ENCODE peak calls at places on chromosomes 6 and 20, in six cellular contexts. V, E, Z, I, A and J are unnamed samples. For H3K4me1, the result is how much of the 10 kb centered on the place peaks cover.

GRCh38 chr6:147040041-147040440 is 164.2 kb upstream of the STXBP5 start:
- DNase-seq in E (peak), V (no peak), I (no peak), Z (no peak), A (no peak), J (no peak)

GRCh38 chr6:136593748-136594490 is 43.7 kb upstream of the MAP7 start:
- DNase-seq in A (peak), I (no peak), Z (no peak), E (peak), V (no peak), J (no peak)

GRCh38 chr20:49697071-49697470 is 16.6 kb downstream of the B4GALT5 start:
- DNase-seq in I (no peak), V (no peak), Z (peak), E (no peak), A (no peak), J (no peak)

GRCh38 chr6:21176197-21176596 is 417.4 kb upstream of the SOX4 start:
- DNase-seq in A (no peak), E (no peak), Z (no peak), I (no peak), V (no peak), J (no peak)

GRCh38 chr6:75396005-75396800 is 97.4 kb downstream of the FILIP1 start:
- DNase-seq in A (no peak), E (no peak), V (no peak), I (no peak), Z (no peak), J (no peak)

GRCh38 chr6:14029605-14030004 is 88.0 kb upstream of the CD83 start:
- DNase-seq in E (no peak), A (no peak), V (no peak), Z (no peak), I (no peak), J (no peak)

GRCh38 chr6:90610671-90611542 is 24.0 kb upstream of the MAP3K7 start:
- DNase-seq in V (peak), E (peak), Z (peak), I (peak), A (peak), J (no peak)

GRCh38 chr6:124772733-124773319 is 189.4 kb upstream of the RNF217 start:
- DNase-seq in A (no peak), E (no peak), Z (no peak), V (no peak), I (no peak), J (no peak)

GRCh38 chr6:107030151-107030550 is 2.2 kb downstream of the MTRES1 start:
- DNase-seq in A (no peak), V (no peak), Z (no peak), E (peak), I (no peak), J (no peak)

GRCh38 chr6:117547688-117548621 is 54.4 kb downstream of the GOPC start:
- DNase-seq in E (peak), Z (peak), V (peak), A (no peak), I (peak), J (peak)

GRCh38 chr6:10962673-10963072 is 75.8 kb downstream of the SYCP2L start:
- DNase-seq in A (no peak), V (no peak), E (peak), Z (no peak), I (no peak), J (no peak)

GRCh38 chr20:32470025-32470861 is 112.1 kb downstream of the ASXL1 start:
- DNase-seq in E (peak), I (peak), Z (peak), A (peak), V (peak), J (no peak)

GRCh38 chr20:10376271-10377075 is 57.5 kb downstream of the MKKS start:
- DNase-seq in Z (no peak), I (no peak), A (no peak), V (no peak), E (peak), J (no peak)

GRCh38 chr20:58709013-58709702 is 16.6 kb downstream of the NPEPL1 start:
- DNase-seq in E (no peak), V (peak), I (no peak), Z (no peak), A (no peak), J (no peak)

GRCh38 chr6:18262812-18263560 is 1.3 kb downstream of the DEK start:
- DNase-seq in Z (no peak), A (peak), I (no peak), E (peak), V (no peak), J (no peak)

GRCh38 chr6:31898200-31899011 is 908 bp upstream of the EHMT2 start:
- DNase-seq in A (peak), Z (no peak), V (no peak), E (peak), I (peak), J (peak)

GRCh38 chr20:41174782-41175181 is 37.4 kb downstream of the PLCG1 start:
- DNase-seq in E (peak), V (peak), Z (no peak), A (no peak), I (peak), J (no peak)

GRCh38 chr6:28474441-28475219 is 31.3 kb upstream of the ZSCAN23 start:
- DNase-seq in Z (no peak), I (no peak), V (no peak), A (peak), E (peak), J (no peak)

GRCh38 chr6:11615214-11615602 is 77.7 kb downstream of the TMEM170B start:
- DNase-seq in E (peak), V (no peak), I (no peak), Z (no peak), A (no peak), J (no peak)

GRCh38 chr20:653590-654426 is 808 bp upstream of the SRXN1 start:
- DNase-seq in Z (no peak), I (no peak), E (no peak), V (no peak), A (peak), J (no peak)

GRCh38 chr6:142945446-142946180 is 637 bp upstream of the HIVEP2 start:
- DNase-seq in I (no peak), E (no peak), V (no peak), Z (peak), A (peak), J (peak)

GRCh38 chr20:3652217-3652616 is 11.0 kb downstream of the GFRA4 start:
- DNase-seq in A (no peak), Z (peak), I (no peak), V (no peak), E (no peak), J (no peak)

GRCh38 chr6:107118976-107119375 is 3.7 kb upstream of the BEND3 start:
- DNase-seq in A (no peak), Z (no peak), V (no peak), I (no peak), E (no peak), J (no peak)

GRCh38 chr6:137217801-137218472 is 1.2 kb downstream of the IFNGR1 start:
- DNase-seq in A (no peak), Z (no peak), E (peak), V (no peak), I (no peak), J (no peak)

GRCh38 chr6:129312865-129313264 is 397.1 kb downstream of the ARHGAP18 start:
- DNase-seq in Z (no peak), I (no peak), A (peak), V (no peak), E (peak), J (no peak)

GRCh38 chr6:149988550-149989336 is 25.0 kb downstream of the ULBP1 start:
- DNase-seq in I (peak), V (no peak), Z (no peak), E (no peak), A (no peak), J (no peak)

GRCh38 chr6:128479991-128480390 is 40.4 kb downstream of the PTPRK start:
- DNase-seq in Z (no peak), I (no peak), V (no peak), E (no peak), A (no peak), J (no peak)

GRCh38 chr20:56247954-56248782 is at the start of gene MC3R:
- DNase-seq in I (peak), E (peak), Z (peak), A (peak), V (no peak), J (peak)

GRCh38 chr6:168380956-168381605 is 59.9 kb upstream of the SMOC2 start:
- DNase-seq in I (no peak), E (no peak), A (no peak), Z (peak), V (no peak), J (no peak)

GRCh38 chr6:165663736-165664552 is 903 bp upstream of the PDE10A start:
- DNase-seq in A (peak), E (no peak), I (peak), V (peak), Z (no peak), J (no peak)

GRCh38 chr6:144493035-144493910 is 208.1 kb downstream of the UTRN start:
- DNase-seq in V (no peak), E (peak), A (no peak), I (no peak), Z (no peak), J (no peak)

GRCh38 chr6:14776307-14776706 is 469.6 kb upstream of the JARID2 start:
- DNase-seq in E (no peak), A (no peak), I (no peak), Z (no peak), V (no peak), J (no peak)

GRCh38 chr6:11763460-11764249 is 14.9 kb downstream of the ADTRP start:
- DNase-seq in I (no peak), E (no peak), A (no peak), V (no peak), Z (no peak), J (no peak)

GRCh38 chr20:57998276-57998675 is 230.2 kb downstream of the ANKRD60 start:
- DNase-seq in A (no peak), V (no peak), E (no peak), I (no peak), Z (no peak), J (no peak)

GRCh38 chr20:45037635-45038034 is 63.3 kb downstream of the KCNS1 start:
- DNase-seq in I (no peak), Z (no peak), A (no peak), E (no peak), V (no peak), J (no peak)
- H3K4me1 ChIP-seq in I (under half), Z (under half), A (under half), E (under half), V (under half), J (half or more)

DNA sequence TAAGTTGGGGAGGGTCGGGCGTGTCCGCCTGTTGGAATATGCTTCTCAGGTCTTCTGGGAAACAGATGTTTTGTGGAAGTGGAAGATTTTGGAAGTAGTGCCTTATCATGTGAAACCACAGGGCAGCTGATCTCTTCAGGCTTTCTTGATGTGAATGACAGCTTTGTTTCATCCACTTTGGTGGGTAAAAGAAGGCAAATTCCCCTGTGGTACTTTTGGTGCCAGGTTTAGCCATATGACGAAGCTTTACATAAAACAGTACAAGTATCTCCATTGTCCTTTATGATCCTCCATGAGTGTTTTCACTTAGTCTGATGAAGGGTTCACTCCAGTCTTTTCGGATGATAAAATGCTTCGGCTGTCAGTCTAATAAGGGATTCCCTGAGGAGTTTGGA is 4.6 kb downstream of the IRF4 start:
- DNase-seq in V (no peak), Z (no peak), I (no peak), A (no peak), E (no peak), J (no peak)
- H3K4me1 ChIP-seq in V (under half), Z (under half), I (under half), A (under half), E (under half), J (under half)

DNA sequence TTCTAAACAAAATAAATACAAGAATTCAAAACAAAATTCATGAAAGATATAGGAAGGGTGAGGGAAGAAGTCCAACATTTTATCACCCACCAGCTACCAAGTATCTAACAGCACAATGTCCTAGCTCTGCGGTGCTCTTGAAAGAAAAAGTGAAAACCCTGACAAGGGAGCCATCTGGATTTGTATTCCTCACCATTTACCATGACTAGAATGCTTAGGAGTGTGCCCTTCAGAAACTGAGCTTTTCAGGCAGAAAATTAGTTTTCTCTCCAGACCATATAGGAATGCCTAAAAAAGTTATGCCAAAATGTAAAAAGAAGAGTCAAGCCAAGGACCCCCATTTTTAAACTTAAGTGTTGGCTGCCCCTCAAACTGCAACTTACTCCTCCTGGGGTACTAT is 4.5 kb downstream of the SNX5 start:
- DNase-seq in E (no peak), I (no peak), V (no peak), Z (no peak), A (no peak), J (no peak)
- H3K4me1 ChIP-seq in E (under half), I (under half), V (half or more), Z (half or more), A (half or more), J (half or more)

GRCh38 chr6:36655073-36655847 is 23.3 kb upstream of the CDKN1A start:
- DNase-seq in Z (no peak), E (no peak), A (no peak), I (no peak), V (no peak), J (no peak)

GRCh38 chr6:36656441-36656840 is 22.1 kb upstream of the CDKN1A start:
- DNase-seq in V (no peak), E (no peak), A (no peak), I (no peak), Z (no peak), J (no peak)

GRCh38 chr6:36659271-36659670 is 19.2 kb upstream of the CDKN1A start:
- DNase-seq in A (no peak), I (no peak), V (no peak), Z (no peak), E (peak), J (no peak)

GRCh38 chr6:36657942-36658544 is 20.5 kb upstream of the CDKN1A start:
- DNase-seq in Z (no peak), I (no peak), E (peak), V (no peak), A (no peak), J (no peak)

GRCh38 chr6:36657265-36657664 is 21.2 kb upstream of the CDKN1A start:
- DNase-seq in V (no peak), A (no peak), I (no peak), Z (no peak), E (no peak), J (no peak)
- H3K4me1 ChIP-seq in V (under half), A (under half), I (under half), Z (under half), E (under half), J (under half)

GRCh38 chr20:37987602-37988290 is 45.5 kb downstream of the TTI1 start:
- DNase-seq in A (no peak), I (no peak), E (no peak), Z (no peak), V (no peak), J (no peak)

GRCh38 chr20:37989601-37990001 is 43.7 kb downstream of the TTI1 start:
- DNase-seq in Z (peak), V (peak), A (no peak), E (no peak), I (no peak), J (no peak)

GRCh38 chr20:37986873-37987601 is 46.2 kb downstream of the TTI1 start:
- DNase-seq in V (peak), I (no peak), A (peak), Z (peak), E (peak), J (no peak)

GRCh38 chr20:37990571-37991151 is 42.6 kb downstream of the TTI1 start:
- DNase-seq in A (peak), V (peak), I (no peak), E (peak), Z (peak), J (peak)

GRCh38 chr20:37988555-37988954 is 44.7 kb downstream of the TTI1 start:
- DNase-seq in A (no peak), I (no peak), V (no peak), E (no peak), Z (no peak), J (no peak)
- H3K4me1 ChIP-seq in A (half or more), I (under half), V (half or more), E (under half), Z (half or more), J (under half)

GRCh38 chr6:52506502-52506875 is 70.4 kb downstream of the TRAM2 start:
- DNase-seq in E (no peak), V (no peak), A (no peak), I (no peak), Z (no peak), J (no peak)
- H3K4me1 ChIP-seq in E (under half), V (half or more), A (under half), I (under half), Z (under half), J (under half)

DNA sequence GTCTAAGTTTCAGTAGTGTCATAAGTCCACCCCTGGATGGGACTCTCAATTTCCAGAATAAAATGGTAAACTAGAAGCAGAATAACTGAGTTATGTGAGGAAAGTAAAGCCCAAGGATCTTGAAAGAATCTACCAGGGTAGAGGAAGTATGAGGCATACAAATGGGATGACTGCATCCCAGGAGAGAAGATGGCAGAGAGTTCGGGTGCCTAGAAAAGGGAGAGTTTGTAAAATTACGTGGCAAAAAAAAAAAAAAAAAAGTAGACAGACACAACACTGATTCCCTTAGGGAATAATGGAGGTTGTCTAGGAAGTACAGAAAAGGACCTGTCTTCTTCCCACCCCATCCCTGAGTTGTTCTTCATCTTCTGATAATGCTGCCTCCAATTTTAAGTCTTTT is 3.4 kb downstream of the GABBR1 start:
- DNase-seq in I (no peak), A (no peak), Z (no peak), E (no peak), V (no peak), J (no peak)
- H3K4me1 ChIP-seq in I (under half), A (under half), Z (under half), E (under half), V (half or more), J (under half)